ENCODE peak calls at places on chromosomes 1 and 21, in eight cellular contexts. K, T, O, H, X, W, I and G are unnamed samples.

GRCh38 chr1:155729031-155729898 is 40.4 kb downstream of the DAP3 start:
- DNase-seq in K (peak; percentile 31), T (peak; percentile 31), O (peak; percentile 65), H (peak; percentile 36), X (peak; percentile 33), W (peak; percentile 58), I (no peak), G (peak; percentile 12)

GRCh38 chr1:39825432-39825941 is 36.8 kb upstream of the BMP8B start:
- DNase-seq in K (no peak), T (peak; percentile 100), O (peak; percentile 85), H (no peak), X (no peak), W (no peak), I (no peak), G (no peak)

GRCh38 chr1:28104866-28105467 is 16.6 kb upstream of the EYA3 start:
- DNase-seq in K (no peak), T (no peak), O (no peak), H (no peak), X (no peak), W (peak; percentile 70), I (no peak), G (no peak)

GRCh38 chr1:42817440-42817767 is 207 bp upstream of the SVBP start:
- DNase-seq in K (no peak), T (no peak), O (no peak), H (no peak), X (peak; percentile 72), W (no peak), I (peak; percentile 92), G (no peak)

GRCh38 chr1:223364685-223365382 is 858 bp upstream of the SUSD4 start:
- DNase-seq in K (peak; percentile 13), T (peak; percentile 23), O (peak; percentile 13), H (no peak), X (no peak), W (peak; percentile 26), I (no peak), G (no peak)

GRCh38 chr1:196611873-196612272 is 3.6 kb upstream of the KCNT2 start:
- DNase-seq in K (no peak), T (no peak), O (no peak), H (no peak), X (no peak), W (no peak), I (no peak), G (no peak)

GRCh38 chr1:28512058-28512611 is 6.3 kb downstream of the RCC1 start:
- DNase-seq in K (no peak), T (no peak), O (no peak), H (no peak), X (no peak), W (no peak), I (no peak), G (no peak)

GRCh38 chr1:45016090-45016697 is 4.1 kb downstream of the UROD start:
- DNase-seq in K (no peak), T (no peak), O (no peak), H (no peak), X (no peak), W (no peak), I (no peak), G (no peak)

GRCh38 chr1:15684468-15685283 is 556 bp downstream of the PLEKHM2 start:
- DNase-seq in K (peak; percentile 43), T (no peak), O (peak; percentile 51), H (no peak), X (peak; percentile 60), W (peak; percentile 29), I (peak; percentile 59), G (no peak)

GRCh38 chr21:36960676-36961284 is 5.7 kb downstream of the HLCS start:
- DNase-seq in K (no peak), T (no peak), O (no peak), H (no peak), X (no peak), W (no peak), I (no peak), G (no peak)

GRCh38 chr1:159828176-159828575 is 1.5 kb downstream of the SLAMF8 start:
- DNase-seq in K (no peak), T (no peak), O (no peak), H (no peak), X (no peak), W (no peak), I (no peak), G (no peak)

GRCh38 chr1:34918609-34919561 is 10.6 kb downstream of the DLGAP3 start:
- DNase-seq in K (no peak), T (peak; percentile 6), O (peak; percentile 57), H (no peak), X (no peak), W (no peak), I (no peak), G (no peak)

GRCh38 chr1:113913887-113914664 is 8.9 kb downstream of the DCLRE1B start:
- DNase-seq in K (no peak), T (no peak), O (no peak), H (no peak), X (no peak), W (no peak), I (no peak), G (no peak)

GRCh38 chr1:206766251-206766856 is 4.2 kb upstream of the IL19 start:
- DNase-seq in K (no peak), T (no peak), O (peak; percentile 46), H (no peak), X (no peak), W (peak; percentile 61), I (no peak), G (no peak)

GRCh38 chr1:223819730-223820514 is 25.8 kb downstream of the TP53BP2 start:
- DNase-seq in K (no peak), T (no peak), O (no peak), H (no peak), X (no peak), W (no peak), I (no peak), G (no peak)

GRCh38 chr1:1755426-1755825 is 22.8 kb downstream of the NADK start:
- DNase-seq in K (no peak), T (no peak), O (no peak), H (no peak), X (no peak), W (no peak), I (no peak), G (no peak)